ENCODE peak calls at places on chromosome 1, in five cellular contexts. X is osteoblast, W is fibroblast of lung, P is left ventricle myocardium inferior, J is type B pancreatic cell. D is an unnamed sample.

GRCh38 chr1:165312591-165312990 is 43.9 kb downstream of the LMX1A start:
- DNase-seq in X (no peak), W (no peak), P (no peak), J (no peak), D (no peak)

GRCh38 chr1:16375521-16376359 is 8.7 kb downstream of the SZRD1 start:
- DNase-seq in X (peak; percentile 44), W (peak; percentile 79), P (no peak), J (no peak), D (no peak)

GRCh38 chr1:151825811-151826660 is 5.6 kb downstream of the RORC start:
- DNase-seq in X (peak; percentile 52), W (no peak), P (no peak), J (no peak), D (no peak)

GRCh38 chr1:186633101-186633500 is 47.1 kb downstream of the PTGS2 start:
- DNase-seq in X (no peak), W (no peak), P (no peak), J (no peak), D (no peak)

GRCh38 chr1:35726814-35727433 is 8.2 kb upstream of the C1orf216 start:
- DNase-seq in X (peak; percentile 73), W (peak; percentile 69), P (peak; percentile 40), J (peak; percentile 72), D (peak; percentile 68)

GRCh38 chr1:218837051-218837450 is 336.6 kb upstream of the LYPLAL1 start:
- DNase-seq in X (no peak), W (no peak), P (no peak), J (no peak), D (no peak)

GRCh38 chr1:189429610-189430009 is 1048.1 kb downstream of the BRINP3 start:
- DNase-seq in X (peak; percentile 34), W (peak; percentile 72), P (no peak), J (no peak), D (peak; percentile 17)

GRCh38 chr1:119268879-119269278 is 99.7 kb upstream of the HAO2 start:
- DNase-seq in X (no peak), W (no peak), P (no peak), J (no peak), D (no peak)

GRCh38 chr1:65577278-65577677 is 156.8 kb downstream of the LEPR start:
- DNase-seq in X (no peak), W (no peak), P (no peak), J (no peak), D (no peak)

DNA sequence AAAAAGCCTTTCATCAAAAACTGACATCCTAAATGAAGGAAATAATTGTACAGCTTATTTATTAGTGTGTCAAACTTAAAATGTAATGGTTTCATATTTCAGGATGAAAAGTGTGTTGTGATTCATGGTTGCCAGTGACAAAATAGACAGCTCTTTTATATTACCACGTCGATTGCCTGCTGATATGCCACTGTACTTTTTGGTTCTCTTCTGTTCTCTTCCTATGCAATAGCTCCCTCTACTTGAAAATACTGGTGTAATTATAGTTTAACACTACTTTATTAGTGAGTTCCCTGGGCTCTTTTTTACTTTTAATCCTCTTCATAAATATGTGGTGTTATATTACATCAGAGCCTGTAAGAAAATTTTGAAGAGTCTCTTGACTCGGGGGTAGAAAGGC is 111.3 kb downstream of the PATJ start:
- DNase-seq in X (no peak), W (peak; percentile 54), P (no peak), J (no peak), D (no peak)
- TF ChIP-seq CTCF in X (peak; percentile 39), W (peak; percentile 44), P (peak; percentile 41), J (peak; percentile 48), D (no peak)

GRCh38 chr1:109788695-109789521 is 25.2 kb upstream of the EPS8L3 start:
- DNase-seq in X (peak; percentile 75), W (no peak), P (peak; percentile 9), J (peak; percentile 68), D (peak; percentile 64)
- TF ChIP-seq CTCF in X (peak; percentile 55), W (peak; percentile 49), P (peak; percentile 29), J (peak; percentile 67), D (no peak)

GRCh38 chr1:153636312-153636711 is 2.4 kb downstream of the CHTOP start:
- DNase-seq in X (peak; percentile 39), W (no peak), P (no peak), J (no peak), D (no peak)

GRCh38 chr1:153640873-153641272 is 7.0 kb downstream of the CHTOP start:
- DNase-seq in X (no peak), W (no peak), P (no peak), J (no peak), D (no peak)

GRCh38 chr1:153638261-153638660 is 4.4 kb downstream of the CHTOP start:
- DNase-seq in X (no peak), W (no peak), P (no peak), J (no peak), D (no peak)

GRCh38 chr1:153642161-153642560 is 8.3 kb downstream of the CHTOP start:
- DNase-seq in X (no peak), W (no peak), P (no peak), J (no peak), D (no peak)

DNA sequence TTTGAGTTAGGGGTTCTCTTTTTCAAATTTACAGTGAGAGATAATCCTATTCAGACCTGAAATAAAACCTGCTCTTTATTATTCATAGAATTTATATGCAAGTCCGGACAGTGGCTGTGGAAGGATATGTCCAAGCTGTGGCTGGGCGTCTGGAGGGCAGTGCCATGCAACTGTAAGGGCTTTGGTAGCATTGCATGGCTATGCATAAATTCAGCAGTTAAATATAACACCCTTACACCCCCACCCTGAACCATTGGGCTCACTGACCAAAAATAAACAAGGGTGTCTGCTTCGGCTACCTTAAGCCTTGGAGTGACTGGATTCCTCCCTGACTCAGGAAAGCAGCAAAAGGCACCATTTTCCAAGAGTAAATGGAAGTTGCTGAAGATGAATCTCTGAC is 5.4 kb downstream of the CHTOP start:
- DNase-seq in X (no peak), W (no peak), P (no peak), J (no peak), D (no peak)
- TF ChIP-seq CTCF in X (no peak), W (no peak), P (no peak), J (no peak), D (no peak)

DNA sequence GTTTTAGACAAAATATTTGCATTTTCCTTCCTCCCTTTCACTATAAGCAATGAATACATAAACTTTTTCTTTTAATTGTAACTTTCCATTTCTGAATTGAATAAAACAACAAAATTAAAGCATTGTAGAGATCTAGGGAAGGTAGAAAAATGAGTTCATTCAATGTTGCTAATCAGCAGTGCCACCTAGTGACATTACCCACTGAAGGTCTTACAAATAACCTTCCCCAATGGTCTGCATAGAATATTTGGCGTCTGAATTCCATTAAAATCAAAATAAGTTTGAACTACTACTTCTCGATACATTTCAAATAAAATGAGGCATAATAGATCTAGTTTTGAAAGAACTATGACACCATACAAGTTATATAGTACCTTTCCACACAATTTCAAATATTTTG is 19.6 kb downstream of the FH start:
- DNase-seq in X (no peak), W (peak; percentile 77), P (no peak), J (no peak), D (no peak)
- TF ChIP-seq CTCF in X (peak; percentile 70), W (peak; percentile 65), P (no peak), J (peak; percentile 71), D (peak; percentile 38)

GRCh38 chr1:215710340-215710971 is 143.4 kb downstream of the KCTD3 start:
- DNase-seq in X (no peak), W (peak; percentile 76), P (no peak), J (no peak), D (peak; percentile 46)
- TF ChIP-seq CTCF in X (peak; percentile 75), W (peak; percentile 72), P (peak; percentile 54), J (peak; percentile 77), D (peak; percentile 26)

GRCh38 chr1:23354260-23354659 is 10.2 kb upstream of the HNRNPR start:
- DNase-seq in X (no peak), W (no peak), P (no peak), J (no peak), D (no peak)
- TF ChIP-seq CTCF in X (no peak), W (no peak), P (no peak), J (peak; percentile 57), D (no peak)

DNA sequence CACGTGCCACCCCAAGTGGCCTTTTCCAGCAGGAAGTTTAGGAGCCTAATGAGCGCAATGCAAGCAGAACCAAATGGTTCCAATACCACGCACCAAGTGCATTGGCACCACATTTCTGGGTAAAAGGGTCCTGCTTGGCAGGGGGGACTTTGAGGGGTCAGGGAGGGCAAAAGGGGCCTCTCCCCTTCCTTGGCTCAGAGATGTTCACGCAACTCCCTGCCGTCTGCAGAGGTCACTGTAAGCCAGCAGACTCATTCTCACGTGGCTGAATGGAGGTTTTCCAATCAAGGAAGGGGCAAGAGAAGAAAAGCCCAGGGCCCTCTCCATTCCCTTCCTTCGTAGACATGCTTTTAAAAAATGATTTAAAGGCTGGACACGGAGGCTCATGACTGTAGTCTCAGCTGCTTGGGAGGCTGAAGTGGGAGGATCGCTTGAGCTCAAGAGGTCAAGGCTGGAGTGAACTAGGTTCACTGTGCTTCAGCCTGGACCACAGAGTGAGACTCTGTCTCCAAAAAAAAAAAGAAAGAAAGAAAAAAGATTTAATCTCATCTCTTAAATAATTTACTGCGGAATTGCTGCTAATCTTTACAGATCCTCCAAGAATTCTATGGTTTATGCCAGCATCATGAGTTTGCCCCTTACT is 80.3 kb downstream of the RUNX3 start:
- DNase-seq in X (no peak), W (peak; percentile 49), P (no peak), J (no peak), D (peak; percentile 44)
- TF ChIP-seq CTCF in X (no peak), W (peak; percentile 21), P (peak; percentile 41), J (peak; percentile 41), D (peak; percentile 65)

DNA sequence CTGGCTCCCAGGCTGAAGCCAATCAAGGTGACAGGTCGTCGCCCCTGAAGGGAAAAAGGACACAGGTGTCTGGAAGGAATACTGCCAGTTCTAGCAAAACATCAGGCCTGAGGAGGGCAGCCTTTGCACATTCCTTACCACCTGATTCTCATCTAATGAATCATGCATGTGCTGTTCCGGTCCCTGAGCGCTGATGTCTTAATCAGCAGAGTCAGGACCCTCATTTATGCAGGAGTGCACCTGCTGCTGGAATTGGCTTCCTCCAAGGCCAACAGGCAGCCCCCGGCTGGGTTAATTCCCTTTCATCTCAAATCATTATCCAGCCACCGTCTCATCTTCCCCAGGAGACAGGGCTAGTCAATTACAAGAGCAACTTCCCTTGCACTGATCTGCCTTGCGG is 62.3 kb downstream of the TMCO4 start:
- DNase-seq in X (peak; percentile 54), W (no peak), P (no peak), J (no peak), D (no peak)
- TF ChIP-seq CTCF in X (peak; percentile 38), W (peak; percentile 4), P (no peak), J (no peak), D (no peak)

D was measured in GM13976.